ENCODE peak calls at places on chromosomes 4 and X, in five cellular contexts. One of them, this sample, is unnamed.

GRCh38 chrX:81377329-81377728 is 175.4 kb downstream of the SH3BGRL start:
- DNase-seq in NB4: peak; percentile 22
- DNase-seq in natural killer cell: no peak
- DNase-seq in vagina: no peak
- DNase-seq in MM.1S: peak; percentile 33
- DNase-seq in this sample: no peak

GRCh38 chr4:128228778-128229457 is 58.7 kb downstream of the PGRMC2 start:
- DNase-seq in vagina: no peak
- DNase-seq in MM.1S: no peak
- DNase-seq in natural killer cell: no peak
- DNase-seq in NB4: no peak
- DNase-seq in this sample: no peak

GRCh38 chr4:188439641-188440311 is 300.5 kb downstream of the TRIML1 start:
- DNase-seq in vagina: no peak
- DNase-seq in natural killer cell: no peak
- DNase-seq in NB4: no peak
- DNase-seq in MM.1S: no peak
- DNase-seq in this sample: no peak

GRCh38 chr4:21802406-21802805 is 146.2 kb downstream of the KCNIP4 start:
- DNase-seq in NB4: no peak
- DNase-seq in vagina: no peak
- DNase-seq in MM.1S: no peak
- DNase-seq in natural killer cell: no peak
- DNase-seq in this sample: no peak

GRCh38 chr4:88077911-88078310 is 70.5 kb downstream of the PKD2 start:
- DNase-seq in vagina: no peak
- DNase-seq in natural killer cell: no peak
- DNase-seq in MM.1S: no peak
- DNase-seq in NB4: no peak
- DNase-seq in this sample: no peak

GRCh38 chr4:113433536-113434246 is 327.8 kb downstream of the CAMK2D start:
- DNase-seq in NB4: no peak
- DNase-seq in vagina: no peak
- DNase-seq in MM.1S: no peak
- DNase-seq in natural killer cell: no peak
- DNase-seq in this sample: no peak

GRCh38 chr4:53003959-53004358 is 141.8 kb downstream of the RASL11B start:
- DNase-seq in natural killer cell: no peak
- DNase-seq in MM.1S: no peak
- DNase-seq in vagina: no peak
- DNase-seq in NB4: no peak
- DNase-seq in this sample: no peak

GRCh38 chrX:102697506-102697905 is 14.7 kb upstream of the GPRASP2 start:
- DNase-seq in natural killer cell: no peak
- DNase-seq in MM.1S: no peak
- DNase-seq in NB4: no peak
- DNase-seq in vagina: no peak
- DNase-seq in this sample: no peak

GRCh38 chr4:38609614-38610013 is 54.4 kb upstream of the KLF3 start:
- DNase-seq in NB4: no peak
- DNase-seq in vagina: no peak
- DNase-seq in natural killer cell: no peak
- DNase-seq in MM.1S: no peak
- DNase-seq in this sample: no peak

GRCh38 chr4:100430441-100430840 is 87.4 kb downstream of the EMCN start:
- DNase-seq in MM.1S: no peak
- DNase-seq in NB4: peak; percentile 76
- DNase-seq in vagina: no peak
- DNase-seq in natural killer cell: no peak
- DNase-seq in this sample: no peak

DNA sequence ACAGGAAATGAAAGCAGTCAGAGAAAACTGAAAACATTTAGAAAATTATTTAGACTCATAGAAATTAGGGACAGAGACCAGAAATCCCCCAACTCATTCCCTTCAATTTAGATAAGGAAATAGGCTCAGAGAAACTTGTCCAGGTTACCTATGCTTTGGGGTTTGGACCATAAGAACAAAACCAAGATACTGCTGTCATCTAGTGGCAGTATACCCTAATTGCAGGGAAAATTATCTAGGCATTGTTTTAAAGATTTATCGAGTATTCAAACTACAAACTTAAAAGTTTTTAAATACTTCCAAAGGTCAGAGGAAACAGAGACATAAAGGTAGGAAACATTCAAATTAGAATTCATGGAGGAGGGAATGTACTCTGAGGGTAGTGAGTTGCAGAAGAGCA is 67.0 kb upstream of the KLHL13 start:
- DNase-seq in MM.1S: no peak
- DNase-seq in NB4: peak; percentile 11
- DNase-seq in vagina: no peak
- DNase-seq in natural killer cell: no peak
- DNase-seq in this sample: no peak
- TF ChIP-seq CTCF in MM.1S: peak; percentile 37
- TF ChIP-seq CTCF in NB4: peak; percentile 34
- TF ChIP-seq CTCF in vagina: no peak
- TF ChIP-seq CTCF in natural killer cell: no peak
- TF ChIP-seq CTCF in this sample: no peak

GRCh38 chrX:41293269-41293668 is 40.7 kb upstream of the DDX3X start:
- DNase-seq in MM.1S: peak; percentile 7
- DNase-seq in vagina: no peak
- DNase-seq in NB4: peak; percentile 35
- DNase-seq in natural killer cell: no peak
- DNase-seq in this sample: no peak
- TF ChIP-seq CTCF in MM.1S: peak; percentile 29
- TF ChIP-seq CTCF in vagina: no peak
- TF ChIP-seq CTCF in NB4: no peak
- TF ChIP-seq CTCF in natural killer cell: no peak
- TF ChIP-seq CTCF in this sample: no peak

GRCh38 chr4:12414181-12414812 is 985.6 kb upstream of the HS3ST1 start:
- DNase-seq in MM.1S: no peak
- DNase-seq in vagina: no peak
- DNase-seq in natural killer cell: no peak
- DNase-seq in NB4: no peak
- DNase-seq in this sample: no peak

GRCh38 chr4:12411072-12411471 is 982.4 kb upstream of the HS3ST1 start:
- DNase-seq in vagina: no peak
- DNase-seq in natural killer cell: no peak
- DNase-seq in NB4: no peak
- DNase-seq in MM.1S: no peak
- DNase-seq in this sample: no peak

DNA sequence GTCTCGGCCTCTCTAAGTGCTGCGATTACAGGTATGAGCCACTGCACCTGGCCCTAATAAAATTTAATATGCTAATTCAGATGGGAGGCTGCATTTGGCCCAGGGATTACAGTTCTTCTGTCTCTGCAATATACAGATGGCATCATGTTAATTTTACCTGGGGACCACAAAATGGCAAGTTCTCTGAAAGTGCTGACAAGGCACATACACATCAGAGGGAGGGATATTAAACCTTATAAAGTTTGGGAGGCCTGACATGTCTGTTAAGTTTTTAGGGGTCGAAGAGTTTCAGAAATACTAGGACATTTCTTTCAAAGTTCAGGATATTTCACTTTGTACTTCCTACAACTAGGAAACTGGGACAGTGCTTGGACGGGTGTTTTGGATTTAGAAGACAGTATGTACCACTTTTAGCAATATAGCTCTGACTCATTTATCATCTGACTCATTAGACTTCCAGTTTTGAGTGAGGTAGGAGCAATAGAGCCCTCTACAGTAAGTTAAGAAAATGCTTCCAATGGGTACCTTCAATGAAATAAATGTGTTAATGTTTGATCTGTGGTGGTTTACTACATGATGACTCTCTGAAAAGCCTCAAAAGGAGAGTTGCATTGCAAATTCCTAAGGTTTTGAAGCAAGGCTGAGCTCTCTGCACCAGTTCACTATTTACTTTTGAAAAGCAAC is 981.0 kb upstream of the HS3ST1 start:
- DNase-seq in NB4: peak; percentile 35
- DNase-seq in natural killer cell: no peak
- DNase-seq in vagina: no peak
- DNase-seq in MM.1S: peak; percentile 15
- DNase-seq in this sample: no peak
- TF ChIP-seq CTCF in NB4: no peak
- TF ChIP-seq CTCF in natural killer cell: no peak
- TF ChIP-seq CTCF in vagina: no peak
- TF ChIP-seq CTCF in MM.1S: peak; percentile 19
- TF ChIP-seq CTCF in this sample: no peak

DNA sequence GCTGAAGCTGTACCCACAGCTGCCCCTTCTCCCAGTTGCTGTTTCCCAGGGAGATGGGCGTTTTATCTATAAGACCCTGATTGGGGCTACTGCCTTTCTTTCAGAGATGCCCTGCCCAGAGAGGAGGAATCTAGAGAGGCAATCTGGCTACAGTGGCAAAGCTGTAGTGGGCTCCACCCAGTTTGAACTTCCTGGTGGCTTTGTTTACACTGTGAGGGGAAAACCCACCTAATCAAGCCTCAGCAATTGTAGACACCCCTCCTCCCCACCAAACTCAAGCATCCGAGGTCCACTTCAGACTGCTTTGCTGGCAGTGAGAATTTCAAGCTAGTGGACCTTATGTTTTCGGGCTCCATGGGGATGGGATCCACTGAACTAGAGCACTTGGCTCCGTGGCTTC is 240.4 kb upstream of the AFF2 start:
- DNase-seq in NB4: no peak
- DNase-seq in natural killer cell: no peak
- DNase-seq in MM.1S: no peak
- DNase-seq in vagina: no peak
- DNase-seq in this sample: no peak
- TF ChIP-seq CTCF in NB4: no peak
- TF ChIP-seq CTCF in natural killer cell: no peak
- TF ChIP-seq CTCF in MM.1S: no peak
- TF ChIP-seq CTCF in vagina: no peak
- TF ChIP-seq CTCF in this sample: no peak

DNA sequence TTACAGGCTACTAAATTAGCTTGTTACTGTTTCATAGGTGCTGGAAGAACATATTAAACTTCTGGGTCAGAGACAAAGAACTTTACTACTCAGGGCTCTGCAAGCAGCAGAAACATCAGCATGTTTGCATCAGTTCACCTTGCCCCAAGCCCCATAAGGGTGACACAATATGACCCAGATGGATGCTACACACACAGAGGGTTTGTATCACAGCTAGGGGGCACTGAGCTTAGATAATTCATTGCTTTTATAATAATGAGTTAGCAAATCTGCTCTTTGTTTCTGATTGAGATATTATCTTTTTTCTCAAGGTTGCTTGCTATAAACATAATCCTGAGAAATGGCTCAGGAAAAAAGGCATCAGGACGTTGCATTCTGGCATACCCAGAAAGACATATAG is 4.8 kb upstream of the SYNPO2 start:
- DNase-seq in vagina: no peak
- DNase-seq in natural killer cell: no peak
- DNase-seq in NB4: peak; percentile 38
- DNase-seq in MM.1S: no peak
- DNase-seq in this sample: no peak
- TF ChIP-seq CTCF in vagina: no peak
- TF ChIP-seq CTCF in natural killer cell: no peak
- TF ChIP-seq CTCF in NB4: no peak
- TF ChIP-seq CTCF in MM.1S: peak; percentile 39
- TF ChIP-seq CTCF in this sample: no peak

GRCh38 chr4:19971829-19972228 is 279.9 kb upstream of the SLIT2 start:
- DNase-seq in natural killer cell: no peak
- DNase-seq in MM.1S: no peak
- DNase-seq in vagina: no peak
- DNase-seq in NB4: no peak
- DNase-seq in this sample: no peak

GRCh38 chr4:19969492-19969891 is 282.2 kb upstream of the SLIT2 start:
- DNase-seq in natural killer cell: no peak
- DNase-seq in vagina: no peak
- DNase-seq in MM.1S: no peak
- DNase-seq in NB4: no peak
- DNase-seq in this sample: no peak
- TF ChIP-seq CTCF in natural killer cell: no peak
- TF ChIP-seq CTCF in vagina: no peak
- TF ChIP-seq CTCF in MM.1S: no peak
- TF ChIP-seq CTCF in NB4: no peak
- TF ChIP-seq CTCF in this sample: no peak

GRCh38 chr4:108042927-108043326 is 53.2 kb downstream of the HADH start:
- DNase-seq in NB4: no peak
- DNase-seq in natural killer cell: no peak
- DNase-seq in MM.1S: no peak
- DNase-seq in vagina: no peak
- DNase-seq in this sample: no peak
- TF ChIP-seq CTCF in NB4: no peak
- TF ChIP-seq CTCF in natural killer cell: no peak
- TF ChIP-seq CTCF in MM.1S: no peak
- TF ChIP-seq CTCF in vagina: no peak
- TF ChIP-seq CTCF in this sample: no peak

DNA sequence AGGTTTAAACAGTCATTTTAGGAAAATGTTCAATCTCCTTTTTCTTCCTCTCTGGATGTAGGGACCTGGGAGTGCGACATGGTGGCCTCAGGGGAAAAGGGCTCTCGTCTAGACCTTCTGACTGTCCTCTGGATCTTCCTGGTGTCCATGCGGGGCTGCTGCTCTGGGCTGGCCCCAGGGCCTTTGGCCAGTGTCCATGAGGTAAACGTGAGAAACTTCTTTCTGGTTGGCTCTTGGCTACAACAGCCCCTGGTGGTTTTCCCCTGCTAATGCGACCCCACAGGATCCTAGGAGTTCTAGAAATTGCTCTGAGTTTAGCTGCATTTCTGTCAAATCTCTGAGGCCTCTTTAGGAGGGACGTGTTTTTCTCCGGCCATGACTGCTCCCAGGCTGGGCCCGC is 85.7 kb downstream of the MFAP3L start:
- DNase-seq in MM.1S: no peak
- DNase-seq in natural killer cell: no peak
- DNase-seq in vagina: no peak
- DNase-seq in NB4: no peak
- DNase-seq in this sample: no peak
- TF ChIP-seq CTCF in MM.1S: no peak
- TF ChIP-seq CTCF in natural killer cell: no peak
- TF ChIP-seq CTCF in vagina: no peak
- TF ChIP-seq CTCF in NB4: no peak
- TF ChIP-seq CTCF in this sample: no peak

GRCh38 chr4:54274264-54274663 is 45.2 kb downstream of the PDGFRA start:
- DNase-seq in NB4: no peak
- DNase-seq in natural killer cell: no peak
- DNase-seq in MM.1S: no peak
- DNase-seq in vagina: no peak
- DNase-seq in this sample: no peak
- TF ChIP-seq CTCF in NB4: no peak
- TF ChIP-seq CTCF in natural killer cell: no peak
- TF ChIP-seq CTCF in MM.1S: no peak
- TF ChIP-seq CTCF in vagina: no peak
- TF ChIP-seq CTCF in this sample: no peak

GRCh38 chr4:175807596-175807995 is 4.5 kb downstream of the GPM6A start:
- DNase-seq in NB4: no peak
- DNase-seq in MM.1S: no peak
- DNase-seq in vagina: no peak
- DNase-seq in natural killer cell: no peak
- DNase-seq in this sample: no peak

GRCh38 chr4:175811171-175811570 is 893 bp downstream of the GPM6A start:
- DNase-seq in NB4: no peak
- DNase-seq in natural killer cell: no peak
- DNase-seq in MM.1S: no peak
- DNase-seq in vagina: no peak
- DNase-seq in this sample: no peak

GRCh38 chr4:175813841-175814240 is 1.8 kb upstream of the GPM6A start:
- DNase-seq in NB4: no peak
- DNase-seq in natural killer cell: no peak
- DNase-seq in vagina: no peak
- DNase-seq in MM.1S: no peak
- DNase-seq in this sample: no peak

GRCh38 chr4:175810360-175810759 is 1.7 kb downstream of the GPM6A start:
- DNase-seq in natural killer cell: no peak
- DNase-seq in NB4: no peak
- DNase-seq in MM.1S: no peak
- DNase-seq in vagina: no peak
- DNase-seq in this sample: no peak

GRCh38 chr4:175813126-175813715 is 1.2 kb upstream of the GPM6A start:
- DNase-seq in vagina: no peak
- DNase-seq in natural killer cell: no peak
- DNase-seq in NB4: no peak
- DNase-seq in MM.1S: no peak
- DNase-seq in this sample: no peak
- TF ChIP-seq CTCF in vagina: no peak
- TF ChIP-seq CTCF in natural killer cell: no peak
- TF ChIP-seq CTCF in NB4: no peak
- TF ChIP-seq CTCF in MM.1S: no peak
- TF ChIP-seq CTCF in this sample: no peak

This sample was measured in activated B cell treated with CpG ODN at 0.5 μM for 24 hours.